ENCODE peak calls at places on chromosomes 1 and 21, in four cellular contexts. G, C, V and O are unnamed samples.
A peak's percentile ranks its signal among the peaks of the same experiment; 100 is the strongest.

GRCh38 chr1:116531917-116532316 is 38.9 kb downstream of the CD58 start:
- DNase-seq in G (no peak), C (no peak), V (peak; percentile 34), O (no peak)

GRCh38 chr1:233406339-233406960 is 78.9 kb downstream of the MAP3K21 start:
- DNase-seq in G (no peak), C (no peak), V (no peak), O (no peak)

GRCh38 chr1:112855152-112855836 is 100.7 kb downstream of the SLC16A1 start:
- DNase-seq in G (no peak), C (no peak), V (no peak), O (no peak)

GRCh38 chr1:86156571-86157455 is at the start of gene COL24A1:
- DNase-seq in G (no peak), C (no peak), V (peak; percentile 89), O (no peak)

GRCh38 chr1:69315823-69316222 is 251.9 kb upstream of the LRRC7 start:
- DNase-seq in G (no peak), C (no peak), V (peak; percentile 31), O (no peak)

GRCh38 chr1:7042322-7043231 is 257.3 kb downstream of the CAMTA1 start:
- DNase-seq in G (no peak), C (no peak), V (peak; percentile 43), O (no peak)

GRCh38 chr1:7690076-7690475 is 81.0 kb upstream of the VAMP3 start:
- DNase-seq in G (no peak), C (no peak), V (no peak), O (no peak)

GRCh38 chr21:32958288-32958992 is 67.3 kb upstream of the OLIG2 start:
- DNase-seq in G (no peak), C (no peak), V (peak; percentile 57), O (no peak)

GRCh38 chr1:228471762-228472398 is 15.3 kb upstream of the RNF187 start:
- DNase-seq in G (no peak), C (no peak), V (peak; percentile 61), O (no peak)

GRCh38 chr1:16017461-16018303 is at the start of gene HSPB7:
- DNase-seq in G (no peak), C (no peak), V (peak; percentile 79), O (no peak)

GRCh38 chr1:86487131-86487804 is 18.5 kb downstream of the CLCA1 start:
- DNase-seq in G (no peak), C (peak; percentile 89), V (no peak), O (no peak)

GRCh38 chr1:227586733-227587132 is 23.4 kb downstream of the ZNF678 start:
- DNase-seq in G (no peak), C (no peak), V (no peak), O (no peak)

GRCh38 chr1:113811353-113811887 is 856 bp downstream of the RSBN1 start:
- DNase-seq in G (peak; percentile 38), C (no peak), V (peak; percentile 35), O (peak; percentile 8)

GRCh38 chr1:207565546-207566468 is 69.8 kb downstream of the CR1 start:
- DNase-seq in G (no peak), C (no peak), V (peak; percentile 37), O (no peak)

GRCh38 chr21:46038871-46039397 is 57.4 kb downstream of the COL6A1 start:
- DNase-seq in G (no peak), C (peak; percentile 53), V (no peak), O (no peak)

GRCh38 chr1:43930168-43930948 is 3.2 kb upstream of the ARTN start:
- DNase-seq in G (no peak), C (no peak), V (peak; percentile 76), O (no peak)

GRCh38 chr1:185964946-185965345 is 230.8 kb downstream of the HMCN1 start:
- DNase-seq in G (no peak), C (no peak), V (no peak), O (no peak)

GRCh38 chr1:199453731-199454130 is 573.8 kb upstream of the NR5A2 start:
- DNase-seq in G (no peak), C (no peak), V (no peak), O (no peak)

GRCh38 chr1:58422436-58422835 is 124.1 kb downstream of the OMA1 start:
- DNase-seq in G (no peak), C (no peak), V (no peak), O (no peak)